ENCODE peak calls at places on chromosomes 3 and 15, in five cellular contexts. One of them, this sample, is unnamed.

GRCh38 chr3:53382106-53382505 is 34.8 kb upstream of the DCP1A start:
- DNase-seq in tibial artery: no peak
- DNase-seq in Right ventricle myocardium superior: no peak
- DNase-seq in activated T-cell treated with anti-CD3 and anti-CD28 coated beads for 24 hours: no peak
- DNase-seq in RPMI7951: no peak
- DNase-seq in this sample: no peak

GRCh38 chr3:60953406-60953805 is 297.8 kb downstream of the FHIT start:
- DNase-seq in tibial artery: no peak
- DNase-seq in Right ventricle myocardium superior: no peak
- DNase-seq in RPMI7951: peak; percentile 83
- DNase-seq in activated T-cell treated with anti-CD3 and anti-CD28 coated beads for 24 hours: no peak
- DNase-seq in this sample: no peak

GRCh38 chr3:158830391-158830790 is 28.5 kb downstream of the MFSD1 start:
- DNase-seq in tibial artery: no peak
- DNase-seq in activated T-cell treated with anti-CD3 and anti-CD28 coated beads for 24 hours: no peak
- DNase-seq in RPMI7951: peak; percentile 69
- DNase-seq in Right ventricle myocardium superior: no peak
- DNase-seq in this sample: no peak

GRCh38 chr15:70091649-70092461 is 5.9 kb downstream of the TLE3 start:
- DNase-seq in RPMI7951: peak; percentile 24
- DNase-seq in Right ventricle myocardium superior: no peak
- DNase-seq in activated T-cell treated with anti-CD3 and anti-CD28 coated beads for 24 hours: no peak
- DNase-seq in tibial artery: no peak
- DNase-seq in this sample: no peak

GRCh38 chr3:81650187-81650586 is 111.3 kb downstream of the GBE1 start:
- DNase-seq in Right ventricle myocardium superior: no peak
- DNase-seq in RPMI7951: no peak
- DNase-seq in activated T-cell treated with anti-CD3 and anti-CD28 coated beads for 24 hours: no peak
- DNase-seq in tibial artery: no peak
- DNase-seq in this sample: no peak

GRCh38 chr15:74432271-74432967 is 1.3 kb downstream of the SEMA7A start:
- DNase-seq in activated T-cell treated with anti-CD3 and anti-CD28 coated beads for 24 hours: no peak
- DNase-seq in Right ventricle myocardium superior: no peak
- DNase-seq in RPMI7951: no peak
- DNase-seq in tibial artery: no peak
- DNase-seq in this sample: no peak

GRCh38 chr3:13083898-13084297 is 10.7 kb upstream of the IQSEC1 start:
- DNase-seq in Right ventricle myocardium superior: no peak
- DNase-seq in tibial artery: no peak
- DNase-seq in RPMI7951: no peak
- DNase-seq in activated T-cell treated with anti-CD3 and anti-CD28 coated beads for 24 hours: no peak
- DNase-seq in this sample: no peak

GRCh38 chr3:40516201-40516600 is 8.6 kb upstream of the ZNF621 start:
- DNase-seq in activated T-cell treated with anti-CD3 and anti-CD28 coated beads for 24 hours: no peak
- DNase-seq in tibial artery: no peak
- DNase-seq in RPMI7951: no peak
- DNase-seq in Right ventricle myocardium superior: no peak
- DNase-seq in this sample: no peak

GRCh38 chr3:171506743-171507319 is 46.6 kb upstream of the TNIK start:
- DNase-seq in Right ventricle myocardium superior: no peak
- DNase-seq in activated T-cell treated with anti-CD3 and anti-CD28 coated beads for 24 hours: no peak
- DNase-seq in RPMI7951: no peak
- DNase-seq in tibial artery: no peak
- DNase-seq in this sample: no peak